ENCODE peak calls at places on chromosome 14, in five cellular contexts. J is H1, O is mesenchymal stem cell, D is IMR-90, U is H9. G is an unnamed sample.

GRCh38 chr14:75278422-75279152 is at the start of gene FOS:
- DNase-seq in U (peak; percentile 96), D (peak; percentile 96), J (peak; percentile 91), O (peak; percentile 98), G (peak; percentile 95)

GRCh38 chr14:61461808-61462275 is 140.5 kb downstream of the PRKCH start:
- DNase-seq in U (no peak), O (peak; percentile 80), J (peak; percentile 43), D (peak; percentile 77), G (peak; percentile 65)

GRCh38 chr14:90644882-90645281 is 171.3 kb downstream of the TTC7B start:
- DNase-seq in D (peak; percentile 80), J (no peak), O (peak; percentile 55), U (no peak), G (no peak)

GRCh38 chr14:22767323-22767589 is 768 bp downstream of the OXA1L start:
- DNase-seq in O (no peak), J (no peak), D (no peak), U (no peak), G (no peak)

GRCh38 chr14:85217412-85217811 is 312.5 kb upstream of the FLRT2 start:
- DNase-seq in U (no peak), O (peak; percentile 39), J (no peak), D (peak; percentile 31), G (no peak)

GRCh38 chr14:22008098-22008412 is 334.4 kb upstream of the OR4E1 start:
- DNase-seq in U (no peak), D (no peak), O (no peak), J (no peak), G (no peak)

GRCh38 chr14:41986726-41987125 is 380.1 kb downstream of the LRFN5 start:
- DNase-seq in O (peak; percentile 19), D (peak; percentile 53), J (no peak), U (no peak), G (no peak)

GRCh38 chr14:95424533-95424932 is 91.9 kb downstream of the SYNE3 start:
- DNase-seq in U (no peak), D (peak; percentile 23), J (no peak), O (no peak), G (no peak)

GRCh38 chr14:53187921-53188463 is 34.9 kb upstream of the DDHD1 start:
- DNase-seq in D (no peak), J (no peak), O (no peak), U (no peak), G (no peak)

GRCh38 chr14:59576332-59577294 is at the start of gene CCDC175:
- DNase-seq in O (peak; percentile 83), D (peak; percentile 71), U (peak; percentile 94), J (peak; percentile 93), G (peak; percentile 88)

GRCh38 chr14:96940009-96940408 is 142.8 kb downstream of the VRK1 start:
- DNase-seq in D (no peak), U (no peak), J (no peak), O (no peak), G (no peak)

GRCh38 chr14:90556050-90556477 is 159.2 kb downstream of the CALM1 start:
- DNase-seq in J (peak; percentile 74), U (peak; percentile 63), D (no peak), O (peak; percentile 19), G (peak; percentile 58)

GRCh38 chr14:53001787-53002378 is 51.0 kb upstream of the FERMT2 start:
- DNase-seq in U (no peak), D (no peak), J (no peak), O (no peak), G (no peak)

GRCh38 chr14:54567634-54568561 is 970 bp downstream of the SAMD4A start:
- DNase-seq in J (peak; percentile 77), D (no peak), O (peak; percentile 70), U (peak; percentile 71), G (peak; percentile 44)

GRCh38 chr14:54572316-54572715 is 5.4 kb downstream of the SAMD4A start:
- DNase-seq in U (peak; percentile 60), D (no peak), O (peak; percentile 60), J (no peak), G (no peak)

GRCh38 chr14:54570047-54570446 is 3.1 kb downstream of the SAMD4A start:
- DNase-seq in J (no peak), U (no peak), D (no peak), O (peak; percentile 53), G (no peak)

GRCh38 chr14:54568821-54569591 is 2.1 kb downstream of the SAMD4A start:
- DNase-seq in D (peak; percentile 59), O (peak; percentile 81), U (no peak), J (no peak), G (no peak)

GRCh38 chr14:54570651-54571415 is 3.9 kb downstream of the SAMD4A start:
- DNase-seq in J (no peak), D (peak; percentile 95), O (peak; percentile 91), U (no peak), G (no peak)
- H3K9ac ChIP-seq in J (no peak overlapping the region), D (peak overlapping the region; percentile 58), O (peak overlapping the region; percentile 96), U (no peak overlapping the region), G (no peak overlapping the region)

DNA sequence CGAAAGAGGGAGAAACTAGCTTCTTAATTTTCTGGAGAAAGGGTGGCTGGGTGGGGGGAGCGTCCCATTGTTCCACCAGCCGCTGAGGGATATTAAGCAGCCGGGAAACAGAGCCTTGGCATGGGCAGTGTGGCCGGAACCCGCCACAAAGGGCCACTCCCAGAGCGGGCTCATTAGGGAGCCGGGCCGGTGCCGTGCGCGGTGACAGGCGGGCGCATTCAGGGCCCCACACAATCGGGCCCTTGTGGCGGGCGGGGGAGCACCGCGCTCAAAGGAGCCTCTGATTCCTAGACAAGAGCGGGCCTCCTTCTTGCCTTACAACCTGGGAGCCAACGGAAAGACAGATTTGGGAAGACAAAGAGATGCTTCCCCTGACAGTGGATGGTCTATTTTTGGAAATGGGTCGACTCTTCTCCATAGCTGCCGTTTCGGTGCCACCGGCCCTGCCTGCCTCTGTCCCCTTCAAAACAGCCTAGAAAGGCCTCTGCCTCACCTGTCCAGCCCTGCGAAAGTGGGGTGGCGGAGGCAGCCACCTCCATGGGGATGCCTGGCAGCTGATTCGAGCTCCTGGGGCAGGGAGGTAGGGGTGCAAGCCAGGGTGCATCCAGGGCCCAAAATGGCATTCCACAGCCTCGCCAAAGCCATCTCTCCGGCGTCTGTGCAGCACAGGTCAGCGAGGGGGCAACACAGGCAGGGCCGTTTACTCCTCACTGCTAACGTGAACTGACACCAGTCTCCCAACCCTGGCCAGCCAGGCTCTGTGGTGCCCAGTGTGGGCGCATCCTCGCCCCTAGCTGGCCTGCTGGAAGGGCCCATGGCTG is 10.9 kb downstream of the CCDC85C start:
- DNase-seq in U (no peak), D (no peak), O (no peak), J (no peak), G (no peak)
- H2BK120ac ChIP-seq in U (no peak overlapping the region), D (no peak overlapping the region), O (no peak overlapping the region), J (no peak overlapping the region), G (no peak overlapping the region)

GRCh38 chr14:102586420-102587119 is 5.9 kb upstream of the RCOR1 start:
- DNase-seq in D (peak; percentile 73), O (peak; percentile 37), J (no peak), U (no peak), G (no peak)
- H3K14ac ChIP-seq in D (no peak overlapping the region), O (no peak overlapping the region), J (no peak overlapping the region), U (no peak overlapping the region), G (no peak overlapping the region)

DNA sequence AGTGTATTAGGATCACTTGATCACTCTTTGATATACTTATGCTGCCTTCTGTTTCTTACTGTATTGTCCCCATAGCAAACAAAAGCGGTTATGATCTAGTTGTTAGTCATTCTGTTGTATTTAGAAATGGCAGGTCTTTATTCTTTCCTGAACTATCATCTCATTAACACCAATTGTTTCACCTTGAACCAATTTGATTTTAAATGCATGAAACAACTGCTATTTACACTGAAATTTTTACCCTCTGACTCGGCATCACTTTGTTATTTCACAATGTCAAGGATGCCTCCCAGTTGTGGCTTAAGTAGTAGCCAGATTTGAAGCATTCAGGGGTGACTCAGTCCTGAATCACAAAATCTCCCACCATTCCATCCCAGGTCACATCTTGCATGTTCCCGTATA is 303.5 kb downstream of the EGLN3 start:
- DNase-seq in U (no peak), D (peak; percentile 91), O (peak; percentile 96), J (no peak), G (no peak)
- H3K9ac ChIP-seq in U (no peak overlapping the region), D (no peak overlapping the region), O (peak overlapping the region; percentile 47), J (no peak overlapping the region), G (no peak overlapping the region)

GRCh38 chr14:99662846-99663245 is 17.9 kb downstream of the HHIPL1 start:
- DNase-seq in J (no peak), O (no peak), D (no peak), U (no peak), G (no peak)
- H2BK120ac ChIP-seq in J (no peak overlapping the region), O (no peak overlapping the region), D (no peak overlapping the region), U (no peak overlapping the region), G (no peak overlapping the region)

DNA sequence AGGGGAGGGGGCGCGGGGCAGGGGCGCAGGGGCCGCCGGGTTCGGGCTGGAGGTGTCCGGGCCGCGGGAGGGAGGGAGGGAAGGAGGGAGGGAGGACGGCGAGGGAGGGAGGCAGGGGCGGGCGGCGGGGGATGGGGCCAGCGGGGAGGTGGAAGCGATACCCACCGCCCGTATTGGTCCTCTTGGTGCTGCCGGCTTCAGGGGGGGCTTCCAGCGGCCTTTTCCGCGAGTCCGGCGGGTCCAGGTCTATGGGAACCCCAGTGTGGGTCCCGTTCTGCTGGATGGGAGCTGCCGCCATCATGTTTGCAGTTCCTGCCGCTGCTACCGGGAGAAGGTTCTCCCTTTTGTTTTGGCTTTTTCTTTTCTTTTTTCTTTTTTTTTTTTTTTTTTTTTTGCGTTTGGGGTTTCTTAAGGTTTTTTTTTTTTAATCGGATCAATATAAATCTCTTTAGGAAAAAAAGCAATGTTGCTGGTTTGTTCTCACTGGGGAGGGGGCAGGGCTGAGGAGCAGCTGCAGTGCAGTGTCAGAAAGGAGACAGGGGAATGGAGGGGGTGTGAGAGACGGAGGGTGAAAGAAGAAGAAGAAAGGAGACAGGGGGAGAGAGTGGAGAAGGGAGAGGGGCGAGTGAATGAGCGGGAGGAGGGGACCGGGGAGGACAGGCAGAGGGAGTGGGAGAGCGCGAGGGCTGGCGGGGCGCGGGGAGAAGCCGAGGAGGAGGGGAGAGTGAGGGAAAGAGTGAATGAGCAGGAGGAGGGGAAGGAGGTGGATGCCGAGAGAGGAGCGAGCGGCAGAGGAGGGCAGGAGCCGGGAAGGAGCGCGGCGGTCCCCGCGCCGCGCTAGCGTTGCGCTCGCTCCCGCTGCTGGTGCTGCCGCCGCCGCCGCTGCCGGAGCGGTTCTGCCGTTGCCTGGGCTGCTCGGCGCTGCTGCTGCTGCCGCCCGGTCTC is at the start of gene NOVA1:
- DNase-seq in O (peak; percentile 25), D (no peak), J (peak; percentile 72), U (peak; percentile 62), G (peak; percentile 50)
- H3K14ac ChIP-seq in O (no peak within 1 kb of the TSS), D (peak within 1 kb of the TSS; percentile 54), J (peak within 1 kb of the TSS; percentile 67), U (peak within 1 kb of the TSS; percentile 93), G (peak within 1 kb of the TSS; percentile 82)

G was measured in neuronal stem cell.